ENCODE peak calls at places on chromosomes 11 and 22, in seven cellular contexts. A is cardiac muscle cell; N is IMR-90; E is CD8-positive, alpha-beta T cell; T is left ventricle myocardium inferior; Q is lung; P is dorsolateral prefrontal cortex. X is an unnamed sample.

GRCh38 chr11:2769779-2770555 is 70.2 kb upstream of the KCNQ1OT1 start:
- DNase-seq in A (no peak), N (no peak), E (no peak), T (no peak), Q (peak; percentile 22), P (peak; percentile 2), X (no peak)

GRCh38 chr22:37316875-37317371 is 34.6 kb downstream of the CYTH4 start:
- DNase-seq in A (peak; percentile 91), N (peak; percentile 88), E (peak; percentile 69), T (peak; percentile 69), Q (peak; percentile 83), P (peak; percentile 76), X (peak; percentile 83)

GRCh38 chr11:50075856-50076255 is 43.2 kb downstream of the OR4C45 start:
- DNase-seq in A (no peak), N (no peak), E (no peak), T (no peak), Q (no peak), P (no peak), X (peak; percentile 75)

GRCh38 chr22:37818397-37819099 is 4.6 kb upstream of the GALR3 start:
- DNase-seq in A (peak; percentile 73), N (peak; percentile 35), E (peak; percentile 60), T (peak; percentile 60), Q (peak; percentile 66), P (no peak), X (peak; percentile 22)

GRCh38 chr22:38987171-38987895 is 5.2 kb downstream of the APOBEC3B start:
- DNase-seq in A (no peak), N (no peak), E (no peak), T (no peak), Q (no peak), P (no peak), X (no peak)

GRCh38 chr11:37110383-37110782 is 512.3 kb upstream of the RAG2 start:
- DNase-seq in A (no peak), N (no peak), E (no peak), T (no peak), Q (no peak), P (no peak), X (peak; percentile 39)

GRCh38 chr11:116481126-116481644 is 291.6 kb downstream of the BUD13 start:
- DNase-seq in A (no peak), N (no peak), E (no peak), T (no peak), Q (no peak), P (no peak), X (no peak)

GRCh38 chr22:43159484-43160178 is 8.3 kb downstream of the TSPO start:
- DNase-seq in A (no peak), N (no peak), E (no peak), T (no peak), Q (no peak), P (no peak), X (no peak)

GRCh38 chr11:46477136-46477535 is 85.6 kb upstream of the CHRM4 start:
- DNase-seq in A (no peak), N (no peak), E (no peak), T (no peak), Q (no peak), P (no peak), X (no peak)

GRCh38 chr11:10807629-10808552 is 835 bp downstream of the EIF4G2 start:
- DNase-seq in A (peak; percentile 52), N (peak; percentile 37), E (peak; percentile 46), T (peak; percentile 71), Q (peak; percentile 67), P (peak; percentile 47), X (peak; percentile 20)

GRCh38 chr22:45069925-45070324 is 60.1 kb upstream of the PHF21B start:
- DNase-seq in A (no peak), N (no peak), E (no peak), T (no peak), Q (no peak), P (no peak), X (peak; percentile 64)

GRCh38 chr11:83558281-83558680 is 272.1 kb upstream of the CCDC90B start:
- DNase-seq in A (no peak), N (no peak), E (no peak), T (no peak), Q (no peak), P (no peak), X (no peak)

DNA sequence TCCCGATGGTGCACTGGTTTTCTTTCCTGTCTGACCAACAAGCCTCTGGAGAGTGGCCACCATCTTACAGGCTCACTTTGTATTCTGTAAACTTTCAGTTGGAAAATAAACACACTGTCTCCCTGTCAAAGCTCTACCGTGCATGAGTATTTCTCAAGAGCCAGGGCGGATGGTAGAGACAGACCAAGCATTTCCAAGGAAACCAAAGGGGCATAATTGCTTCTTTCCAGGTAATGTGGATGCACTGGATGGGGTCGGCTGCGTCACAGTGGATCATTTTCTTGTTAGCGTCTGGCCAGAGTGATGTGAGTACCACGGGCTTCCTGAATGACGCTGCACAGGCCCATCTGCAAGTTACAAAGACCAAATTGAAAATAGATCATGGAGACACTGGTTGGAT is 5.1 kb upstream of the SEZ6L start:
- DNase-seq in A (no peak), N (no peak), E (no peak), T (no peak), Q (no peak), P (no peak), X (no peak)
- H3K27me3 ChIP-seq in A (peaks cover 31% of the 10 kb centered on the region), N (peaks cover 6% of the 10 kb centered on the region), E (peaks cover 10% of the 10 kb centered on the region), T (peaks cover 100% of the 10 kb centered on the region), Q (peaks cover 9% of the 10 kb centered on the region), P (no peaks in the 10 kb centered on the region), X (no peaks in the 10 kb centered on the region)

GRCh38 chr22:41237707-41238569 is 2.8 kb downstream of the CHADL start:
- DNase-seq in A (peak; percentile 74), N (peak; percentile 13), E (peak; percentile 84), T (peak; percentile 76), Q (peak; percentile 86), P (no peak), X (peak; percentile 49)
- TF ChIP-seq CTCF in A (peak; percentile 44), N (peak; percentile 21), E (peak; percentile 67), T (peak; percentile 70), Q (peak; percentile 58), P (no peak), X (peak; percentile 87)

DNA sequence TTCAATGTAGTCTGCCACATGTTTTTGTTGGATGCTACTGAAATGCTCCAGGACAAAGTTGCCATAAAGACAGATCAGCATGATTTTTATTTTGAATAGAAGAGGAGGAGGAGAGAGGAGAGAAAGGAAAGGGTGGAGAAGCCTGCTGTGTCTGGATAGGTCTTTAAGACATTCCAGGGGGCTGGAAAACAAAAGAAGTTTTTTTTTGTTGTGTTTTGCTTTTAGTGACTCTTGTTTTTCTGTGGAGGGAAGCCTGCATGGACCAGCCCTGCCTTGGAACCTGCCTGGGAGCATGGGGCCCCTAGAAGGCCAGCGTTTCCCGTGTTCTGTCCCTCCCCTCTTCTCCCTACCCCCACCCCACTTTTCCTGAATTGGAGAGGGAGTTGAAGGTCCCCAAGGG is 2.3 kb downstream of the TSPAN18 start:
- DNase-seq in A (no peak), N (no peak), E (no peak), T (peak; percentile 33), Q (no peak), P (no peak), X (no peak)
- H3K27me3 ChIP-seq in A (no peaks in the 10 kb centered on the region), N (peaks cover 50% of the 10 kb centered on the region), E (peaks cover 3% of the 10 kb centered on the region), T (no peaks in the 10 kb centered on the region), Q (no peaks in the 10 kb centered on the region), P (peaks cover 23% of the 10 kb centered on the region), X (peaks cover 18% of the 10 kb centered on the region)

GRCh38 chr11:64245797-64246623 is 733 bp downstream of the PPP1R14B start:
- DNase-seq in A (no peak), N (peak; percentile 91), E (peak; percentile 81), T (peak; percentile 72), Q (peak; percentile 65), P (peak; percentile 46), X (peak; percentile 93)

GRCh38 chr11:64248578-64248977 is 1.8 kb upstream of the PPP1R14B start:
- DNase-seq in A (no peak), N (no peak), E (no peak), T (no peak), Q (no peak), P (no peak), X (no peak)

GRCh38 chr11:64247729-64248531 is 1.2 kb upstream of the PPP1R14B start:
- DNase-seq in A (no peak), N (no peak), E (no peak), T (no peak), Q (no peak), P (no peak), X (no peak)

GRCh38 chr11:64245401-64245796 is 1.3 kb downstream of the PPP1R14B start:
- DNase-seq in A (no peak), N (no peak), E (peak; percentile 75), T (no peak), Q (no peak), P (no peak), X (no peak)

GRCh38 chr11:64246874-64247728 is at the start of gene PPP1R14B:
- DNase-seq in A (peak; percentile 94), N (peak; percentile 80), E (peak; percentile 82), T (peak; percentile 92), Q (peak; percentile 87), P (peak; percentile 77), X (peak; percentile 69)
- TF ChIP-seq CTCF in A (no peak), N (peak; percentile 1), E (no peak), T (peak; percentile 29), Q (no peak), P (peak; percentile 31), X (peak; percentile 21)

GRCh38 chr22:50611341-50612060 is 10.9 kb downstream of the MAPK8IP2 start:
- DNase-seq in A (no peak), N (no peak), E (no peak), T (no peak), Q (no peak), P (no peak), X (no peak)
- H3K27me3 ChIP-seq in A (peaks cover 27% of the 10 kb centered on the region), N (peaks cover 54% of the 10 kb centered on the region), E (no peaks in the 10 kb centered on the region), T (peaks cover 59% of the 10 kb centered on the region), Q (no peaks in the 10 kb centered on the region), P (no peaks in the 10 kb centered on the region), X (peaks cover 2% of the 10 kb centered on the region)

GRCh38 chr11:365831-366230 is 3.5 kb upstream of the B4GALNT4 start:
- DNase-seq in A (no peak), N (no peak), E (no peak), T (no peak), Q (no peak), P (no peak), X (no peak)

GRCh38 chr11:360326-361280 is 8.7 kb upstream of the B4GALNT4 start:
- DNase-seq in A (no peak), N (no peak), E (no peak), T (no peak), Q (no peak), P (no peak), X (no peak)

GRCh38 chr11:364991-365390 is 4.3 kb upstream of the B4GALNT4 start:
- DNase-seq in A (no peak), N (no peak), E (no peak), T (no peak), Q (no peak), P (no peak), X (no peak)

GRCh38 chr11:362642-363442 is 6.5 kb upstream of the B4GALNT4 start:
- DNase-seq in A (no peak), N (no peak), E (no peak), T (no peak), Q (no peak), P (no peak), X (no peak)

GRCh38 chr11:363948-364761 is 5.1 kb upstream of the B4GALNT4 start:
- DNase-seq in A (no peak), N (no peak), E (peak; percentile 72), T (no peak), Q (peak; percentile 54), P (no peak), X (peak; percentile 77)
- TF ChIP-seq CTCF in A (peak; percentile 21), N (peak; percentile 12), E (peak; percentile 49), T (no peak), Q (no peak), P (no peak), X (peak; percentile 82)

GRCh38 chr11:76214968-76215548 is 8.8 kb upstream of the WNT11 start:
- DNase-seq in A (no peak), N (no peak), E (peak; percentile 5), T (peak; percentile 3), Q (no peak), P (no peak), X (no peak)
- H3K27me3 ChIP-seq in A (peaks cover 36% of the 10 kb centered on the region), N (peaks cover 56% of the 10 kb centered on the region), E (no peaks in the 10 kb centered on the region), T (peaks cover 19% of the 10 kb centered on the region), Q (no peaks in the 10 kb centered on the region), P (no peaks in the 10 kb centered on the region), X (peaks cover 15% of the 10 kb centered on the region)

X was measured in bronchial epithelial cell.